ENCODE peak calls at places on chromosomes 3 and 15, in four cellular contexts. S, A, Q and E are unnamed samples.

GRCh38 chr3:170632780-170633179 is 46.9 kb upstream of the SLC7A14 start:
- ATAC-seq in Q (no peak), S (no peak), A (no peak), E (no peak)

GRCh38 chr15:87816811-87817210 is 439.7 kb downstream of the NTRK3 start:
- ATAC-seq in A (peak), Q (no peak), S (no peak), E (no peak)

GRCh38 chr3:56837196-56837955 is 35.6 kb upstream of the ARHGEF3 start:
- ATAC-seq in S (peak), A (no peak), Q (no peak), E (peak)

GRCh38 chr3:130250982-130251381 is 94.5 kb upstream of the COL6A5 start:
- ATAC-seq in Q (no peak), A (no peak), S (no peak), E (no peak)

GRCh38 chr3:97979610-97980009 is 7.4 kb upstream of the RIOX2 start:
- ATAC-seq in A (no peak), Q (peak), S (no peak), E (peak)

GRCh38 chr3:151584603-151585002 is 123.7 kb upstream of the IGSF10 start:
- ATAC-seq in S (no peak), Q (no peak), A (no peak), E (no peak)

GRCh38 chr15:69724331-69724730 is 271.7 kb downstream of the RPLP1 start:
- ATAC-seq in A (no peak), S (no peak), Q (no peak), E (no peak)

GRCh38 chr15:81303241-81304225 is 20.4 kb downstream of the STARD5 start:
- ATAC-seq in Q (no peak), A (no peak), S (no peak), E (peak)

GRCh38 chr15:52464040-52464439 is 64.6 kb downstream of the MYO5A start:
- ATAC-seq in S (no peak), A (no peak), Q (no peak), E (no peak)